ENCODE peak calls at places on chromosomes 4 and X, in seven cellular contexts. One of them, this sample, is unnamed.

GRCh38 chr4:1235381-1236102 is 13.4 kb downstream of the CTBP1 start:
- DNase-seq in stimulated activated CD8-positive, alpha-beta memory T cell treated with anti-CD3 and anti-CD28 coated beads, Interleukin-2, amount 100 ng/mL, for 48 hours: no peak
- DNase-seq in H4: no peak
- DNase-seq in activated CD8-positive, alpha-beta memory T cell treated with anti-CD3 and anti-CD28 coated beads, Interleukin-2, amount 50 U/mL, for 48 hours: no peak
- DNase-seq in A549: no peak
- DNase-seq in colonic mucosa: no peak
- DNase-seq in RPMI7951: no peak
- DNase-seq in this sample: no peak

GRCh38 chrX:15416133-15416993 is 32.1 kb upstream of the VEGFD start:
- DNase-seq in stimulated activated CD8-positive, alpha-beta memory T cell treated with anti-CD3 and anti-CD28 coated beads, Interleukin-2, amount 100 ng/mL, for 48 hours: no peak
- DNase-seq in H4: no peak
- DNase-seq in activated CD8-positive, alpha-beta memory T cell treated with anti-CD3 and anti-CD28 coated beads, Interleukin-2, amount 50 U/mL, for 48 hours: no peak
- DNase-seq in A549: no peak
- DNase-seq in colonic mucosa: no peak
- DNase-seq in RPMI7951: peak
- DNase-seq in this sample: no peak

GRCh38 chr4:24166501-24166900 is 276.7 kb upstream of the PPARGC1A start:
- DNase-seq in stimulated activated CD8-positive, alpha-beta memory T cell treated with anti-CD3 and anti-CD28 coated beads, Interleukin-2, amount 100 ng/mL, for 48 hours: no peak
- DNase-seq in H4: no peak
- DNase-seq in activated CD8-positive, alpha-beta memory T cell treated with anti-CD3 and anti-CD28 coated beads, Interleukin-2, amount 50 U/mL, for 48 hours: no peak
- DNase-seq in A549: no peak
- DNase-seq in colonic mucosa: no peak
- DNase-seq in RPMI7951: no peak
- DNase-seq in this sample: no peak

GRCh38 chr4:28879178-28879577 is 1841.0 kb upstream of the PCDH7 start:
- DNase-seq in stimulated activated CD8-positive, alpha-beta memory T cell treated with anti-CD3 and anti-CD28 coated beads, Interleukin-2, amount 100 ng/mL, for 48 hours: no peak
- DNase-seq in H4: no peak
- DNase-seq in activated CD8-positive, alpha-beta memory T cell treated with anti-CD3 and anti-CD28 coated beads, Interleukin-2, amount 50 U/mL, for 48 hours: no peak
- DNase-seq in A549: no peak
- DNase-seq in colonic mucosa: no peak
- DNase-seq in RPMI7951: no peak
- DNase-seq in this sample: no peak

GRCh38 chr4:128635141-128635911 is 174.2 kb upstream of the JADE1 start:
- DNase-seq in stimulated activated CD8-positive, alpha-beta memory T cell treated with anti-CD3 and anti-CD28 coated beads, Interleukin-2, amount 100 ng/mL, for 48 hours: no peak
- DNase-seq in H4: peak
- DNase-seq in activated CD8-positive, alpha-beta memory T cell treated with anti-CD3 and anti-CD28 coated beads, Interleukin-2, amount 50 U/mL, for 48 hours: no peak
- DNase-seq in A549: peak
- DNase-seq in colonic mucosa: no peak
- DNase-seq in RPMI7951: peak
- DNase-seq in this sample: no peak

GRCh38 chr4:978957-979701 is 5.8 kb upstream of the DGKQ start:
- DNase-seq in stimulated activated CD8-positive, alpha-beta memory T cell treated with anti-CD3 and anti-CD28 coated beads, Interleukin-2, amount 100 ng/mL, for 48 hours: no peak
- DNase-seq in H4: no peak
- DNase-seq in activated CD8-positive, alpha-beta memory T cell treated with anti-CD3 and anti-CD28 coated beads, Interleukin-2, amount 50 U/mL, for 48 hours: no peak
- DNase-seq in A549: no peak
- DNase-seq in colonic mucosa: no peak
- DNase-seq in RPMI7951: no peak
- DNase-seq in this sample: no peak

GRCh38 chrX:20620301-20620700 is 353.6 kb upstream of the RPS6KA3 start:
- DNase-seq in stimulated activated CD8-positive, alpha-beta memory T cell treated with anti-CD3 and anti-CD28 coated beads, Interleukin-2, amount 100 ng/mL, for 48 hours: no peak
- DNase-seq in H4: no peak
- DNase-seq in activated CD8-positive, alpha-beta memory T cell treated with anti-CD3 and anti-CD28 coated beads, Interleukin-2, amount 50 U/mL, for 48 hours: no peak
- DNase-seq in A549: peak
- DNase-seq in colonic mucosa: no peak
- DNase-seq in RPMI7951: peak
- DNase-seq in this sample: no peak

GRCh38 chr4:99868126-99868596 is 26.1 kb downstream of the LAMTOR3 start:
- DNase-seq in stimulated activated CD8-positive, alpha-beta memory T cell treated with anti-CD3 and anti-CD28 coated beads, Interleukin-2, amount 100 ng/mL, for 48 hours: no peak
- DNase-seq in H4: no peak
- DNase-seq in activated CD8-positive, alpha-beta memory T cell treated with anti-CD3 and anti-CD28 coated beads, Interleukin-2, amount 50 U/mL, for 48 hours: no peak
- DNase-seq in A549: no peak
- DNase-seq in colonic mucosa: no peak
- DNase-seq in RPMI7951: peak
- DNase-seq in this sample: no peak

GRCh38 chrX:41468647-41469323 is 21.6 kb downstream of the NYX start:
- DNase-seq in stimulated activated CD8-positive, alpha-beta memory T cell treated with anti-CD3 and anti-CD28 coated beads, Interleukin-2, amount 100 ng/mL, for 48 hours: no peak
- DNase-seq in H4: peak
- DNase-seq in activated CD8-positive, alpha-beta memory T cell treated with anti-CD3 and anti-CD28 coated beads, Interleukin-2, amount 50 U/mL, for 48 hours: no peak
- DNase-seq in A549: no peak
- DNase-seq in colonic mucosa: no peak
- DNase-seq in RPMI7951: peak
- DNase-seq in this sample: no peak

GRCh38 chrX:2409796-2410195 is 91.0 kb downstream of the DHRSX start:
- DNase-seq in stimulated activated CD8-positive, alpha-beta memory T cell treated with anti-CD3 and anti-CD28 coated beads, Interleukin-2, amount 100 ng/mL, for 48 hours: no peak
- DNase-seq in H4: no peak
- DNase-seq in activated CD8-positive, alpha-beta memory T cell treated with anti-CD3 and anti-CD28 coated beads, Interleukin-2, amount 50 U/mL, for 48 hours: no peak
- DNase-seq in A549: no peak
- DNase-seq in colonic mucosa: no peak
- DNase-seq in RPMI7951: no peak
- DNase-seq in this sample: no peak

GRCh38 chr4:11497972-11498371 is 69.3 kb upstream of the HS3ST1 start:
- DNase-seq in stimulated activated CD8-positive, alpha-beta memory T cell treated with anti-CD3 and anti-CD28 coated beads, Interleukin-2, amount 100 ng/mL, for 48 hours: no peak
- DNase-seq in H4: no peak
- DNase-seq in activated CD8-positive, alpha-beta memory T cell treated with anti-CD3 and anti-CD28 coated beads, Interleukin-2, amount 50 U/mL, for 48 hours: no peak
- DNase-seq in A549: no peak
- DNase-seq in colonic mucosa: no peak
- DNase-seq in RPMI7951: no peak
- DNase-seq in this sample: no peak

GRCh38 chr4:86044593-86044985 is 315.3 kb downstream of the MAPK10 start:
- DNase-seq in stimulated activated CD8-positive, alpha-beta memory T cell treated with anti-CD3 and anti-CD28 coated beads, Interleukin-2, amount 100 ng/mL, for 48 hours: no peak
- DNase-seq in H4: no peak
- DNase-seq in activated CD8-positive, alpha-beta memory T cell treated with anti-CD3 and anti-CD28 coated beads, Interleukin-2, amount 50 U/mL, for 48 hours: no peak
- DNase-seq in A549: no peak
- DNase-seq in colonic mucosa: no peak
- DNase-seq in RPMI7951: no peak
- DNase-seq in this sample: no peak

GRCh38 chr4:40980318-40980883 is 230.6 kb downstream of the NSUN7 start:
- DNase-seq in stimulated activated CD8-positive, alpha-beta memory T cell treated with anti-CD3 and anti-CD28 coated beads, Interleukin-2, amount 100 ng/mL, for 48 hours: no peak
- DNase-seq in H4: peak
- DNase-seq in activated CD8-positive, alpha-beta memory T cell treated with anti-CD3 and anti-CD28 coated beads, Interleukin-2, amount 50 U/mL, for 48 hours: no peak
- DNase-seq in A549: no peak
- DNase-seq in colonic mucosa: no peak
- DNase-seq in RPMI7951: peak
- DNase-seq in this sample: no peak

GRCh38 chr4:177041356-177041755 is 248.6 kb upstream of the VEGFC start:
- DNase-seq in stimulated activated CD8-positive, alpha-beta memory T cell treated with anti-CD3 and anti-CD28 coated beads, Interleukin-2, amount 100 ng/mL, for 48 hours: no peak
- DNase-seq in H4: no peak
- DNase-seq in activated CD8-positive, alpha-beta memory T cell treated with anti-CD3 and anti-CD28 coated beads, Interleukin-2, amount 50 U/mL, for 48 hours: no peak
- DNase-seq in A549: no peak
- DNase-seq in colonic mucosa: no peak
- DNase-seq in RPMI7951: peak
- DNase-seq in this sample: no peak

GRCh38 chrX:112641449-112641848 is 38.3 kb downstream of the LHFPL1 start:
- DNase-seq in stimulated activated CD8-positive, alpha-beta memory T cell treated with anti-CD3 and anti-CD28 coated beads, Interleukin-2, amount 100 ng/mL, for 48 hours: no peak
- DNase-seq in H4: no peak
- DNase-seq in activated CD8-positive, alpha-beta memory T cell treated with anti-CD3 and anti-CD28 coated beads, Interleukin-2, amount 50 U/mL, for 48 hours: no peak
- DNase-seq in A549: no peak
- DNase-seq in colonic mucosa: no peak
- DNase-seq in RPMI7951: no peak
- DNase-seq in this sample: no peak

GRCh38 chrX:28966335-28966734 is 379.1 kb downstream of the IL1RAPL1 start:
- DNase-seq in stimulated activated CD8-positive, alpha-beta memory T cell treated with anti-CD3 and anti-CD28 coated beads, Interleukin-2, amount 100 ng/mL, for 48 hours: no peak
- DNase-seq in H4: peak
- DNase-seq in activated CD8-positive, alpha-beta memory T cell treated with anti-CD3 and anti-CD28 coated beads, Interleukin-2, amount 50 U/mL, for 48 hours: no peak
- DNase-seq in A549: no peak
- DNase-seq in colonic mucosa: no peak
- DNase-seq in RPMI7951: no peak
- DNase-seq in this sample: no peak

GRCh38 chr4:12844111-12844510 is 640.0 kb downstream of the RAB28 start:
- DNase-seq in stimulated activated CD8-positive, alpha-beta memory T cell treated with anti-CD3 and anti-CD28 coated beads, Interleukin-2, amount 100 ng/mL, for 48 hours: no peak
- DNase-seq in H4: no peak
- DNase-seq in activated CD8-positive, alpha-beta memory T cell treated with anti-CD3 and anti-CD28 coated beads, Interleukin-2, amount 50 U/mL, for 48 hours: no peak
- DNase-seq in A549: no peak
- DNase-seq in colonic mucosa: no peak
- DNase-seq in RPMI7951: peak
- DNase-seq in this sample: no peak

GRCh38 chr4:158282252-158282651 is 72.0 kb downstream of the TMEM144 start:
- DNase-seq in stimulated activated CD8-positive, alpha-beta memory T cell treated with anti-CD3 and anti-CD28 coated beads, Interleukin-2, amount 100 ng/mL, for 48 hours: no peak
- DNase-seq in H4: peak
- DNase-seq in activated CD8-positive, alpha-beta memory T cell treated with anti-CD3 and anti-CD28 coated beads, Interleukin-2, amount 50 U/mL, for 48 hours: no peak
- DNase-seq in A549: no peak
- DNase-seq in colonic mucosa: no peak
- DNase-seq in RPMI7951: no peak
- DNase-seq in this sample: no peak

GRCh38 chrX:78024349-78025108 is 55.1 kb upstream of the PGAM4 start:
- DNase-seq in stimulated activated CD8-positive, alpha-beta memory T cell treated with anti-CD3 and anti-CD28 coated beads, Interleukin-2, amount 100 ng/mL, for 48 hours: no peak
- DNase-seq in H4: peak
- DNase-seq in activated CD8-positive, alpha-beta memory T cell treated with anti-CD3 and anti-CD28 coated beads, Interleukin-2, amount 50 U/mL, for 48 hours: no peak
- DNase-seq in A549: peak
- DNase-seq in colonic mucosa: peak
- DNase-seq in RPMI7951: peak
- DNase-seq in this sample: no peak

GRCh38 chrX:141142946-141143345 is 34.0 kb downstream of the LDOC1 start:
- DNase-seq in stimulated activated CD8-positive, alpha-beta memory T cell treated with anti-CD3 and anti-CD28 coated beads, Interleukin-2, amount 100 ng/mL, for 48 hours: no peak
- DNase-seq in H4: no peak
- DNase-seq in activated CD8-positive, alpha-beta memory T cell treated with anti-CD3 and anti-CD28 coated beads, Interleukin-2, amount 50 U/mL, for 48 hours: no peak
- DNase-seq in A549: no peak
- DNase-seq in colonic mucosa: no peak
- DNase-seq in RPMI7951: no peak
- DNase-seq in this sample: no peak

GRCh38 chr4:39106011-39106410 is 44.0 kb downstream of the KLHL5 start:
- DNase-seq in stimulated activated CD8-positive, alpha-beta memory T cell treated with anti-CD3 and anti-CD28 coated beads, Interleukin-2, amount 100 ng/mL, for 48 hours: no peak
- DNase-seq in H4: no peak
- DNase-seq in activated CD8-positive, alpha-beta memory T cell treated with anti-CD3 and anti-CD28 coated beads, Interleukin-2, amount 50 U/mL, for 48 hours: no peak
- DNase-seq in A549: no peak
- DNase-seq in colonic mucosa: no peak
- DNase-seq in RPMI7951: no peak
- DNase-seq in this sample: no peak

GRCh38 chr4:41360214-41360910 is 103.6 kb downstream of the UCHL1 start:
- DNase-seq in stimulated activated CD8-positive, alpha-beta memory T cell treated with anti-CD3 and anti-CD28 coated beads, Interleukin-2, amount 100 ng/mL, for 48 hours: no peak
- DNase-seq in H4: peak
- DNase-seq in activated CD8-positive, alpha-beta memory T cell treated with anti-CD3 and anti-CD28 coated beads, Interleukin-2, amount 50 U/mL, for 48 hours: no peak
- DNase-seq in A549: no peak
- DNase-seq in colonic mucosa: peak
- DNase-seq in RPMI7951: peak
- DNase-seq in this sample: no peak

GRCh38 chrX:19958530-19959486 is 32.1 kb downstream of the BCLAF3 start:
- DNase-seq in stimulated activated CD8-positive, alpha-beta memory T cell treated with anti-CD3 and anti-CD28 coated beads, Interleukin-2, amount 100 ng/mL, for 48 hours: no peak
- DNase-seq in H4: peak
- DNase-seq in activated CD8-positive, alpha-beta memory T cell treated with anti-CD3 and anti-CD28 coated beads, Interleukin-2, amount 50 U/mL, for 48 hours: no peak
- DNase-seq in A549: no peak
- DNase-seq in colonic mucosa: no peak
- DNase-seq in RPMI7951: peak
- DNase-seq in this sample: no peak

This sample was measured in T-helper 22 cell.